ENCODE peak calls at places on chromosomes 4 and X, in eight cellular contexts. One of them, this sample, is unnamed.

GRCh38 chr4:119314356-119314755 is 7.6 kb downstream of the FABP2 start:
- DNase-seq in T-helper 9 cell: no peak
- DNase-seq in heart right ventricle: peak; percentile 29
- DNase-seq in HT-29: peak; percentile 70
- DNase-seq in activated CD4-positive, CD25-positive, alpha-beta regulatory T cell treated with anti-CD3 and anti-CD28 coated beads, Interleukin-2, amount 50 U/mL, for 16 hours: no peak
- DNase-seq in Kasumi-1: peak; percentile 71
- DNase-seq in NT2/D1: peak; percentile 11
- DNase-seq in cardiac muscle cell: peak; percentile 64
- DNase-seq in this sample: no peak

GRCh38 chr4:177283167-177283566 is 26.5 kb upstream of the NEIL3 start:
- DNase-seq in T-helper 9 cell: no peak
- DNase-seq in heart right ventricle: no peak
- DNase-seq in HT-29: no peak
- DNase-seq in activated CD4-positive, CD25-positive, alpha-beta regulatory T cell treated with anti-CD3 and anti-CD28 coated beads, Interleukin-2, amount 50 U/mL, for 16 hours: no peak
- DNase-seq in Kasumi-1: no peak
- DNase-seq in NT2/D1: no peak
- DNase-seq in cardiac muscle cell: no peak
- DNase-seq in this sample: no peak

GRCh38 chr4:59484948-59485347 is 1715.2 kb upstream of the ADGRL3 start:
- DNase-seq in T-helper 9 cell: no peak
- DNase-seq in heart right ventricle: no peak
- DNase-seq in HT-29: no peak
- DNase-seq in activated CD4-positive, CD25-positive, alpha-beta regulatory T cell treated with anti-CD3 and anti-CD28 coated beads, Interleukin-2, amount 50 U/mL, for 16 hours: no peak
- DNase-seq in Kasumi-1: no peak
- DNase-seq in NT2/D1: no peak
- DNase-seq in cardiac muscle cell: peak; percentile 12
- DNase-seq in this sample: no peak

GRCh38 chr4:85370400-85371032 is 104.4 kb upstream of the ARHGAP24 start:
- DNase-seq in T-helper 9 cell: no peak
- DNase-seq in heart right ventricle: peak; percentile 49
- DNase-seq in HT-29: peak; percentile 58
- DNase-seq in activated CD4-positive, CD25-positive, alpha-beta regulatory T cell treated with anti-CD3 and anti-CD28 coated beads, Interleukin-2, amount 50 U/mL, for 16 hours: no peak
- DNase-seq in Kasumi-1: peak; percentile 74
- DNase-seq in NT2/D1: peak; percentile 25
- DNase-seq in cardiac muscle cell: peak; percentile 56
- DNase-seq in this sample: peak; percentile 3

GRCh38 chrX:47573334-47574095 is 8.7 kb upstream of the TIMP1 start:
- DNase-seq in T-helper 9 cell: no peak
- DNase-seq in heart right ventricle: peak; percentile 58
- DNase-seq in HT-29: peak; percentile 53
- DNase-seq in activated CD4-positive, CD25-positive, alpha-beta regulatory T cell treated with anti-CD3 and anti-CD28 coated beads, Interleukin-2, amount 50 U/mL, for 16 hours: no peak
- DNase-seq in Kasumi-1: no peak
- DNase-seq in NT2/D1: peak; percentile 81
- DNase-seq in cardiac muscle cell: peak; percentile 75
- DNase-seq in this sample: no peak

GRCh38 chrX:103453655-103454054 is 65.6 kb downstream of the RAB40A start:
- DNase-seq in T-helper 9 cell: no peak
- DNase-seq in heart right ventricle: no peak
- DNase-seq in HT-29: no peak
- DNase-seq in activated CD4-positive, CD25-positive, alpha-beta regulatory T cell treated with anti-CD3 and anti-CD28 coated beads, Interleukin-2, amount 50 U/mL, for 16 hours: no peak
- DNase-seq in Kasumi-1: no peak
- DNase-seq in NT2/D1: no peak
- DNase-seq in cardiac muscle cell: no peak
- DNase-seq in this sample: no peak

GRCh38 chr4:4507403-4507802 is 34.4 kb downstream of the STX18 start:
- DNase-seq in T-helper 9 cell: no peak
- DNase-seq in heart right ventricle: no peak
- DNase-seq in HT-29: no peak
- DNase-seq in activated CD4-positive, CD25-positive, alpha-beta regulatory T cell treated with anti-CD3 and anti-CD28 coated beads, Interleukin-2, amount 50 U/mL, for 16 hours: no peak
- DNase-seq in Kasumi-1: no peak
- DNase-seq in NT2/D1: no peak
- DNase-seq in cardiac muscle cell: no peak
- DNase-seq in this sample: no peak

GRCh38 chr4:144645621-144646522 is at the start of gene HHIP:
- DNase-seq in T-helper 9 cell: no peak
- DNase-seq in heart right ventricle: no peak
- DNase-seq in HT-29: no peak
- DNase-seq in activated CD4-positive, CD25-positive, alpha-beta regulatory T cell treated with anti-CD3 and anti-CD28 coated beads, Interleukin-2, amount 50 U/mL, for 16 hours: no peak
- DNase-seq in Kasumi-1: peak; percentile 58
- DNase-seq in NT2/D1: no peak
- DNase-seq in cardiac muscle cell: peak; percentile 62
- DNase-seq in this sample: no peak

GRCh38 chr4:184647391-184648101 is 1.7 kb downstream of the CASP3 start:
- DNase-seq in T-helper 9 cell: no peak
- DNase-seq in heart right ventricle: no peak
- DNase-seq in HT-29: no peak
- DNase-seq in activated CD4-positive, CD25-positive, alpha-beta regulatory T cell treated with anti-CD3 and anti-CD28 coated beads, Interleukin-2, amount 50 U/mL, for 16 hours: no peak
- DNase-seq in Kasumi-1: no peak
- DNase-seq in NT2/D1: no peak
- DNase-seq in cardiac muscle cell: no peak
- DNase-seq in this sample: no peak

GRCh38 chrX:69024931-69025330 is 140.3 kb downstream of the PJA1 start:
- DNase-seq in T-helper 9 cell: no peak
- DNase-seq in heart right ventricle: peak; percentile 65
- DNase-seq in HT-29: peak; percentile 65
- DNase-seq in activated CD4-positive, CD25-positive, alpha-beta regulatory T cell treated with anti-CD3 and anti-CD28 coated beads, Interleukin-2, amount 50 U/mL, for 16 hours: no peak
- DNase-seq in Kasumi-1: no peak
- DNase-seq in NT2/D1: no peak
- DNase-seq in cardiac muscle cell: peak; percentile 7
- DNase-seq in this sample: peak; percentile 11

GRCh38 chrX:861335-861890 is 230.8 kb downstream of the SHOX start:
- DNase-seq in T-helper 9 cell: no peak
- DNase-seq in heart right ventricle: no peak
- DNase-seq in HT-29: no peak
- DNase-seq in activated CD4-positive, CD25-positive, alpha-beta regulatory T cell treated with anti-CD3 and anti-CD28 coated beads, Interleukin-2, amount 50 U/mL, for 16 hours: no peak
- DNase-seq in Kasumi-1: no peak
- DNase-seq in NT2/D1: no peak
- DNase-seq in cardiac muscle cell: no peak
- DNase-seq in this sample: no peak

GRCh38 chrX:13167444-13168207 is 123.2 kb upstream of the FAM9C start:
- DNase-seq in T-helper 9 cell: no peak
- DNase-seq in heart right ventricle: peak; percentile 45
- DNase-seq in HT-29: no peak
- DNase-seq in activated CD4-positive, CD25-positive, alpha-beta regulatory T cell treated with anti-CD3 and anti-CD28 coated beads, Interleukin-2, amount 50 U/mL, for 16 hours: no peak
- DNase-seq in Kasumi-1: no peak
- DNase-seq in NT2/D1: no peak
- DNase-seq in cardiac muscle cell: no peak
- DNase-seq in this sample: peak; percentile 5

GRCh38 chr4:87807402-87807801 is 8.0 kb downstream of the IBSP start:
- DNase-seq in T-helper 9 cell: no peak
- DNase-seq in heart right ventricle: no peak
- DNase-seq in HT-29: no peak
- DNase-seq in activated CD4-positive, CD25-positive, alpha-beta regulatory T cell treated with anti-CD3 and anti-CD28 coated beads, Interleukin-2, amount 50 U/mL, for 16 hours: no peak
- DNase-seq in Kasumi-1: no peak
- DNase-seq in NT2/D1: no peak
- DNase-seq in cardiac muscle cell: no peak
- DNase-seq in this sample: no peak

GRCh38 chrX:69493766-69494165 is 10.4 kb upstream of the NALF2 start:
- DNase-seq in T-helper 9 cell: no peak
- DNase-seq in heart right ventricle: no peak
- DNase-seq in HT-29: no peak
- DNase-seq in activated CD4-positive, CD25-positive, alpha-beta regulatory T cell treated with anti-CD3 and anti-CD28 coated beads, Interleukin-2, amount 50 U/mL, for 16 hours: no peak
- DNase-seq in Kasumi-1: no peak
- DNase-seq in NT2/D1: no peak
- DNase-seq in cardiac muscle cell: no peak
- DNase-seq in this sample: no peak

GRCh38 chr4:107519057-107519456 is 201.0 kb downstream of the PAPSS1 start:
- DNase-seq in T-helper 9 cell: no peak
- DNase-seq in heart right ventricle: no peak
- DNase-seq in HT-29: peak; percentile 63
- DNase-seq in activated CD4-positive, CD25-positive, alpha-beta regulatory T cell treated with anti-CD3 and anti-CD28 coated beads, Interleukin-2, amount 50 U/mL, for 16 hours: no peak
- DNase-seq in Kasumi-1: peak; percentile 54
- DNase-seq in NT2/D1: no peak
- DNase-seq in cardiac muscle cell: peak; percentile 22
- DNase-seq in this sample: no peak